ENCODE peak calls at places on chromosomes 2 and 18, in six cellular contexts. V is mucosa of gallbladder; M is nephron progenitor cell; Y is H7; A is A549; D is stimulated activated CD8-positive, alpha-beta memory T cell treated with anti-CD3 and anti-CD28 coated beads, Interleukin-4, amount 100 ng/mL, for 1 hour. K is an unnamed sample.

GRCh38 chr2:220855296-220855695 is 716.8 kb downstream of the EPHA4 start:
- DNase-seq in V (no peak), M (no peak), Y (no peak), A (no peak), D (no peak), K (no peak)

GRCh38 chr18:24127735-24128134 is 11.1 kb upstream of the CABYR start:
- DNase-seq in V (no peak), M (no peak), Y (no peak), A (no peak), D (no peak), K (no peak)

GRCh38 chr18:68997845-68998244 is 200.0 kb downstream of the CCDC102B start:
- DNase-seq in V (no peak), M (no peak), Y (no peak), A (no peak), D (no peak), K (no peak)

GRCh38 chr2:24083567-24084385 is 858 bp downstream of the TP53I3 start:
- DNase-seq in V (peak; percentile 82), M (no peak), Y (peak; percentile 90), A (peak; percentile 92), D (no peak), K (no peak)

GRCh38 chr2:23524261-23524706 is 139.3 kb downstream of the KLHL29 start:
- DNase-seq in V (no peak), M (peak; percentile 54), Y (no peak), A (no peak), D (no peak), K (peak; percentile 41)

GRCh38 chr2:172216348-172216933 is 113.7 kb upstream of the DLX2 start:
- DNase-seq in V (no peak), M (no peak), Y (no peak), A (no peak), D (no peak), K (no peak)

GRCh38 chr2:138500592-138501426 is 761 bp upstream of the SPOPL start:
- DNase-seq in V (peak; percentile 13), M (peak; percentile 27), Y (peak; percentile 30), A (peak; percentile 6), D (no peak), K (no peak)

GRCh38 chr2:77579076-77579769 is 57.0 kb upstream of the LRRTM4 start:
- DNase-seq in V (no peak), M (no peak), Y (no peak), A (no peak), D (no peak), K (no peak)

GRCh38 chr2:19361325-19361990 is 3.0 kb upstream of the OSR1 start:
- DNase-seq in V (no peak), M (peak; percentile 61), Y (peak; percentile 67), A (no peak), D (no peak), K (no peak)

GRCh38 chr18:38940863-38941531 is 1375.4 kb upstream of the CELF4 start:
- DNase-seq in V (no peak), M (no peak), Y (no peak), A (peak; percentile 1), D (peak; percentile 3), K (no peak)

GRCh38 chr2:121570665-121571055 is 40.0 kb downstream of the RNU4ATAC start:
- DNase-seq in V (no peak), M (no peak), Y (no peak), A (no peak), D (no peak), K (no peak)

GRCh38 chr2:10493636-10494281 is 45.6 kb upstream of the ODC1 start:
- DNase-seq in V (peak; percentile 40), M (no peak), Y (no peak), A (peak; percentile 93), D (peak; percentile 29), K (peak; percentile 31)